ENCODE peak calls at places on chromosome 2, in six cellular contexts. P is HFFc6, Y is uterus, K is lung, V is Calu3, B is choroid plexus epithelial cell. H is an unnamed sample.
A peak's percentile ranks its signal among the peaks of the same experiment; 100 is the strongest.

GRCh38 chr2:163191372-163191771 is 352.8 kb upstream of the KCNH7 start:
- DNase-seq in P (peak; percentile 27), Y (no peak), K (no peak), V (peak; percentile 34), B (peak; percentile 82), H (peak; percentile 30)

GRCh38 chr2:100262555-100263320 is 59.6 kb downstream of the LONRF2 start:
- DNase-seq in P (peak; percentile 37), Y (peak; percentile 83), K (peak; percentile 75), V (peak; percentile 77), B (peak; percentile 68), H (peak; percentile 74)

GRCh38 chr2:160581035-160581434 is 87.4 kb upstream of the RBMS1 start:
- DNase-seq in P (no peak), Y (no peak), K (no peak), V (no peak), B (peak; percentile 72), H (no peak)

GRCh38 chr2:216789088-216789487 is 70.8 kb downstream of the TNP1 start:
- DNase-seq in P (no peak), Y (no peak), K (no peak), V (no peak), B (no peak), H (no peak)

GRCh38 chr2:133532919-133533318 is 35.3 kb downstream of the NCKAP5 start:
- DNase-seq in P (peak; percentile 32), Y (no peak), K (no peak), V (no peak), B (no peak), H (no peak)

GRCh38 chr2:190858817-190859216 is 21.8 kb upstream of the GLS start:
- DNase-seq in P (peak; percentile 85), Y (no peak), K (no peak), V (no peak), B (peak; percentile 85), H (no peak)

GRCh38 chr2:48496867-48497266 is 33.1 kb upstream of the STON1 start:
- DNase-seq in P (peak; percentile 74), Y (no peak), K (no peak), V (no peak), B (peak; percentile 86), H (no peak)

GRCh38 chr2:196233808-196234501 is 62.6 kb upstream of the STK17B start:
- DNase-seq in P (no peak), Y (no peak), K (no peak), V (no peak), B (peak; percentile 60), H (no peak)

GRCh38 chr2:143824796-143825195 is 695.1 kb downstream of the ZEB2 start:
- DNase-seq in P (no peak), Y (no peak), K (no peak), V (no peak), B (no peak), H (no peak)

GRCh38 chr2:205188516-205189138 is 493.7 kb upstream of the NRP2 start:
- DNase-seq in P (no peak), Y (peak; percentile 80), K (peak; percentile 44), V (no peak), B (peak; percentile 95), H (no peak)

GRCh38 chr2:147829106-147829505 is 15.7 kb upstream of the ACVR2A start:
- DNase-seq in P (peak; percentile 65), Y (no peak), K (no peak), V (no peak), B (peak; percentile 92), H (no peak)

GRCh38 chr2:239163306-239164070 is 237.3 kb downstream of the HDAC4 start:
- DNase-seq in P (no peak), Y (peak; percentile 7), K (no peak), V (no peak), B (no peak), H (no peak)

GRCh38 chr2:200763422-200763821 is 48.3 kb upstream of the BZW1 start:
- DNase-seq in P (no peak), Y (no peak), K (no peak), V (no peak), B (no peak), H (no peak)

GRCh38 chr2:62526531-62527381 is 20.8 kb upstream of the TMEM17 start:
- DNase-seq in P (no peak), Y (no peak), K (no peak), V (peak; percentile 13), B (no peak), H (no peak)

GRCh38 chr2:11073791-11074190 is 81.5 kb upstream of the SLC66A3 start:
- DNase-seq in P (peak; percentile 25), Y (no peak), K (no peak), V (no peak), B (peak; percentile 58), H (no peak)

GRCh38 chr2:72824224-72824842 is 1.5 kb downstream of the EXOC6B start:
- DNase-seq in P (peak; percentile 66), Y (no peak), K (no peak), V (no peak), B (peak; percentile 50), H (no peak)

GRCh38 chr2:225008935-225009334 is 33.3 kb downstream of the DOCK10 start:
- DNase-seq in P (no peak), Y (no peak), K (no peak), V (no peak), B (peak; percentile 51), H (peak; percentile 30)

GRCh38 chr2:239308696-239309397 is 92.0 kb downstream of the HDAC4 start:
- DNase-seq in P (peak; percentile 52), Y (peak; percentile 63), K (no peak), V (no peak), B (peak; percentile 78), H (no peak)

GRCh38 chr2:18645315-18645714 is 55.9 kb upstream of the NT5C1B start:
- DNase-seq in P (no peak), Y (no peak), K (no peak), V (no peak), B (no peak), H (no peak)

GRCh38 chr2:130241041-130241707 is 42.9 kb upstream of the TUBA3E start:
- DNase-seq in P (peak; percentile 12), Y (no peak), K (no peak), V (peak; percentile 79), B (peak; percentile 43), H (no peak)

GRCh38 chr2:240339411-240340360 is 95.8 kb upstream of the GPC1 start:
- DNase-seq in P (no peak), Y (no peak), K (no peak), V (no peak), B (no peak), H (no peak)

GRCh38 chr2:72326759-72327158 is 179.1 kb upstream of the CYP26B1 start:
- DNase-seq in P (peak; percentile 9), Y (no peak), K (no peak), V (no peak), B (peak; percentile 16), H (no peak)

GRCh38 chr2:10253596-10254372 is 48.9 kb upstream of the HPCAL1 start:
- DNase-seq in P (no peak), Y (no peak), K (no peak), V (no peak), B (no peak), H (no peak)

GRCh38 chr2:138501427-138502252 is at the start of gene SPOPL:
- DNase-seq in P (peak; percentile 84), Y (peak; percentile 88), K (peak; percentile 92), V (peak; percentile 95), B (peak; percentile 79), H (peak; percentile 94)

GRCh38 chr2:170814551-170815245 is 2.0 kb upstream of the GAD1 start:
- DNase-seq in P (no peak), Y (no peak), K (no peak), V (no peak), B (no peak), H (no peak)

GRCh38 chr2:74927617-74928016 is 30.8 kb upstream of the POLE4 start:
- DNase-seq in P (no peak), Y (no peak), K (no peak), V (no peak), B (no peak), H (no peak)

GRCh38 chr2:38600242-38600891 is 2.4 kb downstream of the HNRNPLL start:
- DNase-seq in P (no peak), Y (no peak), K (no peak), V (no peak), B (no peak), H (no peak)

GRCh38 chr2:225025917-225026571 is 16.2 kb downstream of the DOCK10 start:
- DNase-seq in P (peak; percentile 74), Y (no peak), K (no peak), V (no peak), B (peak; percentile 97), H (no peak)

GRCh38 chr2:51812138-51812866 is 780.4 kb upstream of the NRXN1 start:
- DNase-seq in P (peak; percentile 25), Y (no peak), K (no peak), V (no peak), B (peak; percentile 62), H (no peak)

GRCh38 chr2:233838726-233839446 is 15.4 kb downstream of the HJURP start:
- DNase-seq in P (no peak), Y (no peak), K (no peak), V (no peak), B (no peak), H (no peak)

GRCh38 chr2:125224188-125224587 is 1199.1 kb downstream of the CNTNAP5 start:
- DNase-seq in P (no peak), Y (no peak), K (no peak), V (no peak), B (no peak), H (no peak)

GRCh38 chr2:125224830-125225229 is 1199.7 kb downstream of the CNTNAP5 start:
- DNase-seq in P (no peak), Y (no peak), K (no peak), V (no peak), B (no peak), H (no peak)

DNA sequence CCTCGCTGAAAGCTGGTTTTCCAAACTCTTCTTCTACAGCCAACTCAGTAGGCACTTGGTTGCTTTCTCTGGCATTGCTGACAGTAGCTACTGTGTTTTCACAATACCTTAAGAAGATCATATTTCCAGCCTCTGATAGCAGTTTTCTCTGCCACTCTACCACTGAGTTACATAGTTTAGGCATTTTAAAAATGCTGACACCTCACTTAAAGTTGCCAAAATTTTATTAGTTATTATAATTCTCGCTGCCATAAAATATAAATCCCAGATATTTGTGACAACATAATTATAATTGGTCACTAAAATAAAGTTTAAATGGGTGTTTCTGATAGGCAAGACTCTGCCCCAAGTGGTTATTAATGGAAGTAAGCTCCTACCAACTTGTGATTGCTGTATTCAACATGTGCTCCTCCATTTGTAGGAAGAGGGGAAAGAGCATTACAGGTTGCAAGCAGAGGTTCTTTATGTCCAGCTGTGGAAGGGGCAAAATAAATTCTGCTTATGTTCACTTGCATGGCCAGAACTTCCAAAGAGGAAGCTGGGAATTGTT is 1202.8 kb downstream of the CNTNAP5 start:
- DNase-seq in P (no peak), Y (no peak), K (no peak), V (no peak), B (peak; percentile 0), H (no peak)
- TF ChIP-seq CTCF in P (no peak), Y (no peak), K (no peak), V (no peak), B (no peak), H (peak; percentile 33)

GRCh38 chr2:84492571-84492970 is 23.7 kb upstream of the DNAH6 start:
- DNase-seq in P (peak; percentile 25), Y (no peak), K (no peak), V (no peak), B (peak; percentile 16), H (no peak)
- TF ChIP-seq CTCF in P (peak; percentile 56), Y (no peak), K (no peak), V (no peak), B (peak; percentile 21), H (no peak)

GRCh38 chr2:172021074-172021931 is 21.6 kb downstream of the METAP1D start:
- DNase-seq in P (no peak), Y (no peak), K (no peak), V (peak; percentile 46), B (peak; percentile 9), H (no peak)
- TF ChIP-seq CTCF in P (no peak), Y (no peak), K (no peak), V (no peak), B (no peak), H (no peak)

GRCh38 chr2:2292381-2292780 is 38.7 kb downstream of the MYT1L start:
- DNase-seq in P (no peak), Y (no peak), K (no peak), V (no peak), B (no peak), H (no peak)
- TF ChIP-seq CTCF in P (no peak), Y (no peak), K (no peak), V (no peak), B (no peak), H (no peak)

H was measured in endothelial cell.